ENCODE peak calls at places on chromosomes 6 and 20, in ten cellular contexts. J is GM23338, M is NCI-H748 treated with DMSO at 0.1 percent for 48 hours, B is GM12865, L is neuronal stem cell, F is non-pigmented ciliary epithelial cell, K is ovary, C is ureter, G is Right ventricle myocardium superior, D is NCI-H146. W is an unnamed sample.

GRCh38 chr6:20790032-20790791 is 256.0 kb downstream of the CDKAL1 start:
- DNase-seq in J (no peak), M (no peak), B (no peak), L (no peak), F (no peak), K (no peak), C (no peak), G (no peak), D (no peak), W (no peak)

GRCh38 chr20:46406986-46407670 is 713 bp upstream of the ELMO2 start:
- DNase-seq in J (peak; percentile 28), M (peak; percentile 45), B (peak; percentile 66), L (no peak), F (no peak), K (peak; percentile 69), C (peak; percentile 69), G (peak; percentile 81), D (peak; percentile 88), W (no peak)

GRCh38 chr6:124955108-124955851 is 7.0 kb upstream of the RNF217 start:
- DNase-seq in J (peak; percentile 21), M (no peak), B (no peak), L (no peak), F (no peak), K (no peak), C (no peak), G (no peak), D (peak; percentile 86), W (no peak)

GRCh38 chr6:41298785-41299498 is 12.5 kb upstream of the TREM1 start:
- DNase-seq in J (no peak), M (no peak), B (peak; percentile 48), L (no peak), F (no peak), K (no peak), C (no peak), G (no peak), D (no peak), W (no peak)

GRCh38 chr20:62489186-62489939 is 13.6 kb upstream of the GATA5 start:
- DNase-seq in J (no peak), M (no peak), B (no peak), L (no peak), F (no peak), K (no peak), C (no peak), G (no peak), D (no peak), W (no peak)

GRCh38 chr6:26327450-26328264 is 37.3 kb upstream of the BTN3A2 start:
- DNase-seq in J (peak; percentile 83), M (peak; percentile 89), B (peak; percentile 88), L (no peak), F (no peak), K (no peak), C (no peak), G (no peak), D (peak; percentile 41), W (no peak)

GRCh38 chr6:32627831-32628230 is 9.4 kb upstream of the HLA-DQA1 start:
- DNase-seq in J (no peak), M (no peak), B (peak; percentile 91), L (no peak), F (peak; percentile 9), K (no peak), C (no peak), G (no peak), D (no peak), W (no peak)

GRCh38 chr20:56995635-56996075 is 270.8 kb downstream of the BMP7 start:
- DNase-seq in J (peak; percentile 86), M (no peak), B (peak; percentile 12), L (peak; percentile 41), F (no peak), K (no peak), C (no peak), G (no peak), D (no peak), W (peak; percentile 30)

GRCh38 chr20:19701449-19701848 is 56.6 kb upstream of the RIN2 start:
- DNase-seq in J (no peak), M (no peak), B (no peak), L (no peak), F (no peak), K (no peak), C (no peak), G (no peak), D (no peak), W (no peak)

GRCh38 chr20:63092660-63093215 is 86.0 kb upstream of the BHLHE23 start:
- DNase-seq in J (no peak), M (no peak), B (no peak), L (no peak), F (no peak), K (no peak), C (peak; percentile 37), G (peak; percentile 24), D (no peak), W (no peak)

GRCh38 chr20:51318058-51318960 is 224.2 kb downstream of the NFATC2 start:
- DNase-seq in J (peak; percentile 93), M (no peak), B (peak; percentile 10), L (peak; percentile 69), F (no peak), K (peak; percentile 29), C (no peak), G (peak; percentile 54), D (peak; percentile 55), W (peak; percentile 24)

GRCh38 chr6:45631396-45631795 is 253.7 kb upstream of the SUPT3H start:
- DNase-seq in J (no peak), M (no peak), B (no peak), L (no peak), F (no peak), K (no peak), C (no peak), G (no peak), D (no peak), W (no peak)

GRCh38 chr6:119612871-119613515 is 263.4 kb upstream of the MAN1A1 start:
- DNase-seq in J (no peak), M (no peak), B (no peak), L (no peak), F (peak; percentile 20), K (no peak), C (no peak), G (no peak), D (no peak), W (no peak)

GRCh38 chr6:107740496-107741190 is 83.5 kb downstream of the SCML4 start:
- DNase-seq in J (no peak), M (no peak), B (peak; percentile 66), L (no peak), F (no peak), K (no peak), C (no peak), G (no peak), D (no peak), W (no peak)

GRCh38 chr6:128600397-128600951 is 80.1 kb upstream of the PTPRK start:
- DNase-seq in J (peak; percentile 16), M (peak; percentile 81), B (peak; percentile 62), L (peak; percentile 6), F (peak; percentile 81), K (no peak), C (no peak), G (no peak), D (peak; percentile 92), W (peak; percentile 4)

GRCh38 chr6:3455121-3455489 is 1.7 kb downstream of the SLC22A23 start:
- DNase-seq in J (no peak), M (peak; percentile 67), B (no peak), L (no peak), F (no peak), K (no peak), C (no peak), G (no peak), D (peak; percentile 39), W (no peak)